ENCODE peak calls at places on chromosomes 3 and 15, in nine cellular contexts. G is DMS153; S is Caki2; E is T-helper 9 cell; Q is COLO829; T is GDM1; M is pulmonary artery endothelial cell; A is left colon; V is CD8-positive, alpha-beta memory T cell. J is an unnamed sample.

GRCh38 chr3:75321060-75321459 is 343.1 kb upstream of the FRG2C start:
- DNase-seq in T (no peak), A (no peak), G (no peak), M (no peak), S (no peak), Q (no peak), E (no peak), V (no peak), J (no peak)

GRCh38 chr3:58526124-58526957 is 10.6 kb downstream of the ACOX2 start:
- DNase-seq in S (peak; percentile 37), E (no peak), G (no peak), Q (peak; percentile 97), V (no peak), A (no peak), M (peak; percentile 57), T (no peak), J (no peak)

GRCh38 chr3:111739241-111739952 is 119.7 kb upstream of the PHLDB2 start:
- DNase-seq in V (no peak), T (no peak), E (no peak), A (no peak), G (peak; percentile 61), Q (no peak), M (no peak), S (peak; percentile 96), J (no peak)

GRCh38 chr15:59247364-59247763 is 40.7 kb downstream of the LDHAL6B start:
- DNase-seq in A (peak; percentile 53), S (peak; percentile 50), T (peak; percentile 36), Q (peak; percentile 18), M (peak; percentile 49), E (peak; percentile 10), V (peak; percentile 12), G (peak; percentile 38), J (peak; percentile 56)

GRCh38 chr3:30502742-30503073 is 103.7 kb upstream of the TGFBR2 start:
- DNase-seq in E (no peak), V (no peak), G (no peak), S (no peak), M (no peak), T (no peak), A (no peak), Q (no peak), J (no peak)

GRCh38 chr3:53328750-53329149 is 18.6 kb downstream of the DCP1A start:
- DNase-seq in G (no peak), A (no peak), S (no peak), E (no peak), M (no peak), T (no peak), Q (no peak), V (no peak), J (no peak)

GRCh38 chr3:120475722-120476385 is 25.1 kb upstream of the FSTL1 start:
- DNase-seq in S (no peak), V (no peak), A (no peak), E (no peak), M (no peak), Q (no peak), T (no peak), G (no peak), J (no peak)

GRCh38 chr3:126525091-126525852 is 1.3 kb downstream of the CHST13 start:
- DNase-seq in G (no peak), V (no peak), S (no peak), Q (no peak), A (no peak), E (no peak), M (no peak), T (no peak), J (no peak)

GRCh38 chr15:57527382-57528091 is 64.2 kb upstream of the MYZAP start:
- DNase-seq in Q (peak; percentile 72), M (peak; percentile 73), V (no peak), S (peak; percentile 61), G (peak; percentile 71), E (no peak), A (no peak), T (peak; percentile 57), J (no peak)

GRCh38 chr15:46646476-46646875 is 1011.6 kb downstream of the SQOR start:
- DNase-seq in G (no peak), E (no peak), V (no peak), M (no peak), S (no peak), T (no peak), A (no peak), Q (no peak), J (no peak)

GRCh38 chr15:51849866-51850265 is 20.4 kb downstream of the TMOD3 start:
- DNase-seq in G (no peak), Q (no peak), S (no peak), M (no peak), V (no peak), T (no peak), E (no peak), A (no peak), J (no peak)

GRCh38 chr15:29969587-29970401 is 113.0 kb upstream of the GOLGA8J start:
- DNase-seq in Q (no peak), E (no peak), T (no peak), S (no peak), M (no peak), A (no peak), V (no peak), G (no peak), J (no peak)

GRCh38 chr15:33600161-33600560 is 289.4 kb downstream of the RYR3 start:
- DNase-seq in Q (no peak), M (no peak), V (no peak), A (no peak), T (no peak), G (no peak), S (no peak), E (no peak), J (no peak)

GRCh38 chr3:28057548-28057947 is 183.9 kb upstream of the CMC1 start:
- DNase-seq in V (no peak), E (no peak), Q (no peak), G (no peak), T (no peak), A (no peak), M (no peak), S (no peak), J (no peak)

GRCh38 chr3:37559461-37559860 is 302.2 kb upstream of the CTDSPL start:
- DNase-seq in M (no peak), V (no peak), G (peak; percentile 2), A (no peak), S (no peak), Q (no peak), E (no peak), T (peak; percentile 41), J (no peak)

GRCh38 chr3:11168881-11169805 is 14.8 kb downstream of the HRH1 start:
- DNase-seq in A (no peak), T (no peak), M (no peak), Q (peak; percentile 7), G (no peak), E (no peak), S (no peak), V (no peak), J (no peak)

GRCh38 chr3:104385421-104385820 is 981.3 kb upstream of the ALCAM start:
- DNase-seq in G (no peak), T (no peak), V (no peak), M (no peak), S (no peak), E (no peak), Q (no peak), A (no peak), J (no peak)

GRCh38 chr15:62135532-62136134 is 29.5 kb downstream of the C2CD4B start:
- DNase-seq in V (no peak), A (peak; percentile 66), S (peak; percentile 92), E (no peak), Q (no peak), M (peak; percentile 74), G (peak; percentile 6), T (no peak), J (no peak)

GRCh38 chr15:92797168-92798052 is 102.7 kb upstream of the CHD2 start:
- DNase-seq in A (no peak), T (peak; percentile 33), Q (peak; percentile 76), M (peak; percentile 27), S (peak; percentile 75), G (peak; percentile 68), E (no peak), V (no peak), J (no peak)

GRCh38 chr3:159726231-159726964 is 262.2 kb upstream of the IL12A start:
- DNase-seq in A (no peak), E (no peak), G (no peak), S (no peak), M (no peak), Q (no peak), T (no peak), V (no peak), J (no peak)

GRCh38 chr3:12508316-12508715 is 24.0 kb downstream of the TSEN2 start:
- DNase-seq in A (no peak), S (no peak), Q (no peak), M (peak; percentile 73), V (no peak), T (no peak), E (no peak), G (no peak), J (no peak)

GRCh38 chr3:188817920-188818239 is 353.9 kb upstream of the TPRG1 start:
- DNase-seq in T (no peak), G (no peak), V (no peak), M (no peak), E (no peak), S (no peak), Q (no peak), A (no peak), J (no peak)

GRCh38 chr3:12944413-12944812 is 103.0 kb upstream of the RPL32 start:
- DNase-seq in S (no peak), E (no peak), G (no peak), A (no peak), T (no peak), V (no peak), M (no peak), Q (no peak), J (no peak)